ENCODE peak calls at places on chromosome 6, in eight cellular contexts. G, F, T, Q, D, M, E and V are unnamed samples.

GRCh38 chr6:43803783-43804549 is 34.0 kb downstream of the VEGFA start:
- DNase-seq in F (no peak), T (peak), Q (no peak), G (no peak), D (no peak), E (no peak), M (no peak), V (no peak)

GRCh38 chr6:138007014-138007472 is 100.2 kb downstream of the PERP start:
- DNase-seq in G (no peak), M (peak), T (peak), F (no peak), E (no peak), D (no peak), Q (no peak), V (no peak)

GRCh38 chr6:143457563-143458359 is 7.2 kb downstream of the PEX3 start:
- DNase-seq in Q (no peak), G (no peak), M (no peak), T (peak), F (no peak), D (no peak), E (no peak), V (peak)

GRCh38 chr6:138383776-138384175 is 6.1 kb downstream of the SMIM28 start:
- DNase-seq in T (no peak), M (no peak), E (no peak), D (no peak), G (no peak), F (no peak), Q (no peak), V (no peak)

GRCh38 chr6:31042801-31043200 is 32.5 kb downstream of the MUC22 start:
- DNase-seq in Q (no peak), M (peak), D (peak), G (no peak), T (peak), F (no peak), E (no peak), V (peak)

GRCh38 chr6:14857501-14857900 is 388.4 kb upstream of the JARID2 start:
- DNase-seq in M (no peak), T (no peak), E (no peak), G (peak), Q (no peak), F (peak), D (no peak), V (no peak)

GRCh38 chr6:64459411-64459810 is 823.8 kb downstream of the PHF3 start:
- DNase-seq in D (no peak), Q (no peak), M (no peak), F (no peak), E (no peak), G (no peak), T (no peak), V (no peak)

GRCh38 chr6:39884696-39885095 is 49.6 kb downstream of the MOCS1 start:
- DNase-seq in Q (no peak), E (no peak), F (no peak), D (no peak), G (no peak), T (peak), M (no peak), V (no peak)

GRCh38 chr6:91490672-91491071 is 903.8 kb upstream of the MAP3K7 start:
- DNase-seq in F (no peak), T (no peak), M (no peak), Q (no peak), D (no peak), E (no peak), G (no peak), V (no peak)

GRCh38 chr6:45310118-45310788 is 17.9 kb upstream of the RUNX2 start:
- DNase-seq in M (peak), F (peak), D (no peak), G (peak), E (no peak), T (no peak), Q (no peak), V (no peak)